ENCODE peak calls at places on chromosome 2, in ten cellular contexts. V is T-helper 2 cell; W is stimulated activated CD4-positive, alpha-beta T cell treated with anti-CD3 and anti-CD28 coated beads, TNF-alpha, amount 100 ng/mL, for 4 hours; X is ovary; L is cardiac fibroblast; C is NCI-H69; N is posterior cingulate gyrus; B is WTC11; K is NK-92 treated with Interleukin-12 subunit alpha and Interleukin-12 subunit beta, amount 100 ng/mL, for 24 hours; T is AG10803. I is an unnamed sample.

GRCh38 chr2:177334940-177335543 is 57.5 kb upstream of the AGPS start:
- DNase-seq in V (no peak), W (no peak), X (peak), L (peak), C (peak), N (peak), B (no peak), K (no peak), T (peak), I (no peak)

GRCh38 chr2:3465844-3466481 is 53.4 kb downstream of the ADI1 start:
- DNase-seq in V (no peak), W (no peak), X (no peak), L (peak), C (no peak), N (no peak), B (no peak), K (no peak), T (peak), I (no peak)

GRCh38 chr2:144079808-144080207 is 440.1 kb downstream of the ZEB2 start:
- DNase-seq in V (no peak), W (no peak), X (no peak), L (no peak), C (peak), N (no peak), B (no peak), K (no peak), T (no peak), I (no peak)

GRCh38 chr2:235050992-235051351 is 99.2 kb downstream of the SH3BP4 start:
- DNase-seq in V (no peak), W (no peak), X (peak), L (peak), C (peak), N (peak), B (no peak), K (no peak), T (peak), I (no peak)

GRCh38 chr2:191155608-191156071 is 4.8 kb upstream of the STAT4 start:
- DNase-seq in V (no peak), W (no peak), X (no peak), L (peak), C (peak), N (no peak), B (no peak), K (no peak), T (peak), I (no peak)

GRCh38 chr2:18297536-18298058 is 262.9 kb downstream of the RDH14 start:
- DNase-seq in V (no peak), W (no peak), X (no peak), L (no peak), C (no peak), N (no peak), B (no peak), K (no peak), T (no peak), I (no peak)

GRCh38 chr2:28972778-28973335 is 8.2 kb upstream of the TOGARAM2 start:
- DNase-seq in V (no peak), W (no peak), X (no peak), L (no peak), C (no peak), N (no peak), B (no peak), K (no peak), T (no peak), I (no peak)

GRCh38 chr2:15561574-15562344 is 625 bp upstream of the NBAS start:
- DNase-seq in V (no peak), W (no peak), X (peak), L (peak), C (peak), N (no peak), B (no peak), K (no peak), T (peak), I (no peak)

GRCh38 chr2:237715459-237715947 is 83.1 kb upstream of the RBM44 start:
- DNase-seq in V (no peak), W (no peak), X (no peak), L (no peak), C (no peak), N (peak), B (no peak), K (no peak), T (no peak), I (no peak)

GRCh38 chr2:74739733-74740241 is 85.7 kb downstream of the SEMA4F start:
- DNase-seq in V (no peak), W (no peak), X (no peak), L (no peak), C (no peak), N (no peak), B (no peak), K (no peak), T (no peak), I (no peak)

GRCh38 chr2:227383687-227384086 is 4.1 kb downstream of the SCYGR1 start:
- DNase-seq in V (no peak), W (no peak), X (no peak), L (no peak), C (no peak), N (no peak), B (no peak), K (no peak), T (peak), I (no peak)

GRCh38 chr2:158047156-158047611 is 54.5 kb upstream of the UPP2 start:
- DNase-seq in V (no peak), W (no peak), X (no peak), L (no peak), C (no peak), N (no peak), B (no peak), K (no peak), T (no peak), I (no peak)

GRCh38 chr2:47008381-47009280 is 93.0 kb upstream of the MCFD2 start:
- DNase-seq in V (no peak), W (no peak), X (peak), L (peak), C (peak), N (no peak), B (peak), K (no peak), T (peak), I (no peak)

GRCh38 chr2:211800001-211800400 is 738.6 kb downstream of the ERBB4 start:
- DNase-seq in V (no peak), W (no peak), X (no peak), L (no peak), C (no peak), N (no peak), B (no peak), K (no peak), T (no peak), I (no peak)

GRCh38 chr2:152894051-152894450 is 175.6 kb downstream of the ARL6IP6 start:
- DNase-seq in V (no peak), W (no peak), X (no peak), L (no peak), C (peak), N (no peak), B (no peak), K (no peak), T (no peak), I (no peak)

GRCh38 chr2:206962966-206963365 is 23.6 kb downstream of the CPO start:
- DNase-seq in V (no peak), W (no peak), X (no peak), L (no peak), C (peak), N (no peak), B (no peak), K (no peak), T (no peak), I (no peak)

GRCh38 chr2:239625106-239625845 is 224.5 kb upstream of the HDAC4 start:
- DNase-seq in V (no peak), W (no peak), X (no peak), L (no peak), C (no peak), N (no peak), B (no peak), K (no peak), T (no peak), I (no peak)

GRCh38 chr2:45169339-45170190 is 160.3 kb upstream of the SIX2 start:
- DNase-seq in V (no peak), W (no peak), X (no peak), L (peak), C (peak), N (no peak), B (peak), K (no peak), T (no peak), I (no peak)

GRCh38 chr2:20624156-20624883 is 26.6 kb downstream of the HS1BP3 start:
- DNase-seq in V (no peak), W (no peak), X (no peak), L (no peak), C (no peak), N (peak), B (no peak), K (no peak), T (no peak), I (no peak)

GRCh38 chr2:189276277-189276676 is 96.7 kb upstream of the COL5A2 start:
- DNase-seq in V (no peak), W (no peak), X (no peak), L (peak), C (no peak), N (no peak), B (no peak), K (no peak), T (peak), I (no peak)

GRCh38 chr2:85972355-85972754 is 83.6 kb upstream of the ST3GAL5 start:
- DNase-seq in V (no peak), W (no peak), X (no peak), L (no peak), C (no peak), N (no peak), B (no peak), K (no peak), T (no peak), I (no peak)

GRCh38 chr2:102030855-102031527 is 39.2 kb downstream of the IL1R2 start:
- DNase-seq in V (no peak), W (no peak), X (no peak), L (no peak), C (no peak), N (no peak), B (no peak), K (no peak), T (no peak), I (no peak)

GRCh38 chr2:238167761-238168160 is 9.0 kb downstream of the ERFE start:
- DNase-seq in V (no peak), W (no peak), X (no peak), L (peak), C (no peak), N (no peak), B (no peak), K (no peak), T (peak), I (no peak)

GRCh38 chr2:129849559-129850160 is 129.8 kb upstream of the RAB6C start:
- DNase-seq in V (no peak), W (no peak), X (no peak), L (peak), C (peak), N (no peak), B (no peak), K (no peak), T (peak), I (no peak)

GRCh38 chr2:127145255-127145899 is 38.4 kb upstream of the BIN1 start:
- DNase-seq in V (no peak), W (no peak), X (no peak), L (no peak), C (no peak), N (no peak), B (no peak), K (no peak), T (peak), I (no peak)

GRCh38 chr2:216034065-216034464 is 20.7 kb upstream of the MREG start:
- DNase-seq in V (peak), W (peak), X (peak), L (peak), C (peak), N (peak), B (peak), K (peak), T (peak), I (peak)

GRCh38 chr2:124647663-124648062 is 622.6 kb downstream of the CNTNAP5 start:
- DNase-seq in V (no peak), W (no peak), X (no peak), L (no peak), C (no peak), N (no peak), B (no peak), K (no peak), T (no peak), I (no peak)

GRCh38 chr2:217256261-217256660 is 396.4 kb upstream of the TNP1 start:
- DNase-seq in V (no peak), W (no peak), X (no peak), L (no peak), C (no peak), N (no peak), B (no peak), K (no peak), T (peak), I (no peak)

GRCh38 chr2:105269426-105269825 is 27.9 kb downstream of the GPR45 start:
- DNase-seq in V (no peak), W (no peak), X (no peak), L (no peak), C (no peak), N (no peak), B (no peak), K (no peak), T (no peak), I (no peak)

GRCh38 chr2:146496248-146496647 is 1348.6 kb upstream of the ACVR2A start:
- DNase-seq in V (no peak), W (no peak), X (no peak), L (no peak), C (no peak), N (no peak), B (no peak), K (no peak), T (no peak), I (no peak)

GRCh38 chr2:204108301-204108700 is 171.7 kb downstream of the ICOS start:
- DNase-seq in V (no peak), W (no peak), X (peak), L (no peak), C (peak), N (no peak), B (peak), K (peak), T (peak), I (peak)

GRCh38 chr2:177254433-177255226 is 9.9 kb downstream of the NFE2L2 start:
- DNase-seq in V (no peak), W (no peak), X (peak), L (no peak), C (peak), N (peak), B (peak), K (no peak), T (peak), I (no peak)

GRCh38 chr2:180607501-180608060 is 372.8 kb upstream of the UBE2E3 start:
- DNase-seq in V (no peak), W (no peak), X (no peak), L (no peak), C (peak), N (no peak), B (no peak), K (no peak), T (no peak), I (no peak)

GRCh38 chr2:18545384-18545783 is 15.1 kb downstream of the RDH14 start:
- DNase-seq in V (no peak), W (no peak), X (no peak), L (no peak), C (peak), N (no peak), B (no peak), K (no peak), T (peak), I (no peak)

GRCh38 chr2:120846406-120847095 is 110.9 kb downstream of the GLI2 start:
- DNase-seq in V (no peak), W (no peak), X (no peak), L (no peak), C (peak), N (no peak), B (no peak), K (no peak), T (no peak), I (no peak)

GRCh38 chr2:64766841-64767669 is 113.3 kb upstream of the SERTAD2 start:
- DNase-seq in V (no peak), W (no peak), X (no peak), L (peak), C (peak), N (no peak), B (no peak), K (no peak), T (peak), I (no peak)

GRCh38 chr2:145076085-145076484 is 556.2 kb upstream of the ZEB2 start:
- DNase-seq in V (no peak), W (no peak), X (no peak), L (no peak), C (no peak), N (no peak), B (no peak), K (no peak), T (no peak), I (no peak)

GRCh38 chr2:128091691-128092050 is 671 bp downstream of the UGGT1 start:
- DNase-seq in V (no peak), W (no peak), X (no peak), L (peak), C (peak), N (no peak), B (no peak), K (no peak), T (peak), I (no peak)

I was measured in effector CD4-positive, alpha-beta T cell.